ENCODE peak calls at places on chromosomes 12 and 14, in eight cellular contexts. Z, P, L, B, N, Q, G and F are unnamed samples. For H3K36me3, the result is how much of the 10 kb centered on the place peaks cover.

GRCh38 chr14:31339743-31340142 is 80.6 kb downstream of the HEATR5A start:
- DNase-seq in Z (no peak), P (no peak), L (no peak), B (no peak), N (no peak), Q (no peak), G (no peak), F (no peak)

GRCh38 chr12:53207042-53207441 is at the start of gene ITGB7:
- DNase-seq in Z (peak), P (no peak), L (no peak), B (no peak), N (no peak), Q (no peak), G (no peak), F (no peak)

GRCh38 chr12:91140660-91141045 is 29.4 kb upstream of the LUM start:
- DNase-seq in Z (no peak), P (peak), L (no peak), B (no peak), N (no peak), Q (no peak), G (no peak), F (peak)

GRCh38 chr14:55901281-55901680 is 216.9 kb upstream of the PELI2 start:
- DNase-seq in Z (no peak), P (peak), L (no peak), B (no peak), N (no peak), Q (no peak), G (no peak), F (no peak)

GRCh38 chr14:34387974-34388533 is 74.0 kb downstream of the SPTSSA start:
- DNase-seq in Z (no peak), P (peak), L (no peak), B (no peak), N (no peak), Q (no peak), G (no peak), F (no peak)

GRCh38 chr12:13179159-13180074 is 17.1 kb upstream of the EMP1 start:
- DNase-seq in Z (peak), P (peak), L (peak), B (peak), N (peak), Q (peak), G (peak), F (no peak)

GRCh38 chr12:94674835-94675234 is 24.5 kb upstream of the TMCC3 start:
- DNase-seq in Z (no peak), P (no peak), L (no peak), B (peak), N (no peak), Q (no peak), G (peak), F (peak)

GRCh38 chr14:20503905-20504304 is 1.4 kb upstream of the RNASE10 start:
- DNase-seq in Z (no peak), P (no peak), L (no peak), B (no peak), N (no peak), Q (no peak), G (no peak), F (no peak)

GRCh38 chr12:106149096-106149784 is 10.5 kb upstream of the NUAK1 start:
- DNase-seq in Z (no peak), P (no peak), L (no peak), B (peak), N (no peak), Q (peak), G (no peak), F (no peak)

GRCh38 chr12:44507471-44507870 is 368.6 kb downstream of the NELL2 start:
- DNase-seq in Z (no peak), P (no peak), L (no peak), B (no peak), N (no peak), Q (no peak), G (no peak), F (no peak)

GRCh38 chr12:10722502-10722904 is 620 bp downstream of the YBX3 start:
- DNase-seq in Z (peak), P (peak), L (peak), B (peak), N (peak), Q (peak), G (peak), F (peak)
- TF ChIP-seq CTCF in Z (peak), P (peak), L (peak), B (peak), N (no peak), Q (peak), G (no peak), F (no peak)

GRCh38 chr12:6966351-6966750 is 4.1 kb downstream of the PHB2 start:
- DNase-seq in Z (no peak), P (no peak), L (no peak), B (no peak), N (peak), Q (no peak), G (no peak), F (no peak)
- H3K36me3 ChIP-seq in Z (under half), P (under half), L (under half), B (under half), N (under half), Q (under half), G (under half), F (under half)

GRCh38 chr14:27613102-27613501 is 1015.3 kb upstream of the NOVA1 start:
- DNase-seq in Z (no peak), P (no peak), L (no peak), B (no peak), N (no peak), Q (no peak), G (no peak), F (no peak)
- TF ChIP-seq CTCF in Z (no peak), P (no peak), L (no peak), B (no peak), N (no peak), Q (no peak), G (no peak), F (no peak)

DNA sequence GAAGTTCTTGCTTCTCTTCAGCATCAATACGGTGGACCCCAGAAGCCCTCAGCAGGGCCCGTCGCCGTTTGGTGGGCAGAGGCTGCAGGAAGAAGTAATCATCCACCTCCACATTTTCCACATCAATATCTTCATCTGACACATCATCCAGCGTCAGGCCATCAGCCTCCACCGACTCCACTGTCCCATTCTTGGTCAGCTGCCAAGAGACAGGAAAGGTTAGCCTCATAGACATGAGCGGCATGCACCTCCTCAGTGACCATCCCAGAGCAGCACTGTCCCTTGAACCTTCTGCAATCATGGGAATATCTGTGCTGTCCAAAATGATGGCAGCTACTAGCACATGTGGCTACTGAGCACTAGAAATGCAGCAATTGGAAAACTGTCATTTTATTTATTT is 15.6 kb downstream of the CSRNP2 start:
- DNase-seq in Z (no peak), P (no peak), L (no peak), B (no peak), N (no peak), Q (no peak), G (no peak), F (no peak)
- H3K36me3 ChIP-seq in Z (under half), P (under half), L (under half), B (under half), N (half or more), Q (under half), G (under half), F (half or more)

GRCh38 chr12:124504273-124505000 is 63.0 kb downstream of the NCOR2 start:
- DNase-seq in Z (no peak), P (no peak), L (no peak), B (no peak), N (no peak), Q (peak), G (no peak), F (no peak)
- TF ChIP-seq CTCF in Z (no peak), P (no peak), L (no peak), B (no peak), N (no peak), Q (no peak), G (no peak), F (no peak)

DNA sequence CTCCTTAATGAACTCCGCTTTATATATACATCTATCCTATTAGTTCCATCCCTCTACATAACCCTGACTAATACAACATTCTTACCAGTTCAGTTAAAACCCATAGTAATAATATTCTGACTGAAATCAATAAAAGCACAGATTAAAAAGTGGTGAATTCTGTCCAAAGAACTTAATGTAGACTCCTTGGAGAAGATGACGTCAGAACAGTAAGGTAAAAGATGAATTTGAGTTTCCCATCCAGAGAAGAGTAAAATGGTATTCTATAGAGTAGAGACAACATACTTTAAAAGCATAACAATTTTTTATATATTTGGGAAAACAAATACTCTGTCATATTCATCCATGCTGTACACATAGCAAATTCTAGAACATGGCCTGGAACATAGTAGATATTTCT is 418.0 kb upstream of the SYT1 start:
- DNase-seq in Z (no peak), P (no peak), L (no peak), B (no peak), N (no peak), Q (no peak), G (no peak), F (no peak)
- H3K36me3 ChIP-seq in Z (under half), P (under half), L (under half), B (under half), N (under half), Q (under half), G (under half), F (under half)